ENCODE peak calls at places on chromosomes 2 and 18, in ten cellular contexts. R, K, J, U, I, N, C, Q, G and T are unnamed samples.

GRCh38 chr18:12485479-12486105 is 77.9 kb downstream of the PRELID3A start:
- DNase-seq in R (no peak), K (no peak), J (no peak), U (no peak), I (no peak), N (no peak), C (no peak), Q (no peak), G (no peak), T (peak; percentile 9)

GRCh38 chr2:222671259-222672067 is at the start of gene MOGAT1:
- DNase-seq in R (no peak), K (no peak), J (peak; percentile 26), U (no peak), I (no peak), N (no peak), C (no peak), Q (peak; percentile 17), G (no peak), T (no peak)

GRCh38 chr2:17976871-17977746 is 98.6 kb downstream of the KCNS3 start:
- DNase-seq in R (no peak), K (no peak), J (no peak), U (no peak), I (peak; percentile 97), N (peak; percentile 94), C (no peak), Q (peak; percentile 99), G (peak; percentile 28), T (no peak)

GRCh38 chr2:223601932-223602676 is at the start of gene SCG2:
- DNase-seq in R (no peak), K (peak; percentile 4), J (peak; percentile 38), U (peak; percentile 38), I (peak; percentile 69), N (peak; percentile 89), C (peak; percentile 54), Q (peak; percentile 90), G (peak; percentile 72), T (peak; percentile 65)

GRCh38 chr2:121388371-121388770 is 103.4 kb upstream of the TFCP2L1 start:
- DNase-seq in R (no peak), K (no peak), J (no peak), U (no peak), I (no peak), N (no peak), C (no peak), Q (no peak), G (no peak), T (no peak)

GRCh38 chr2:30444283-30444682 is 2.8 kb upstream of the LCLAT1 start:
- DNase-seq in R (no peak), K (no peak), J (no peak), U (no peak), I (peak; percentile 68), N (peak; percentile 78), C (no peak), Q (peak; percentile 6), G (no peak), T (no peak)

GRCh38 chr2:239309398-239310245 is 91.2 kb downstream of the HDAC4 start:
- DNase-seq in R (no peak), K (no peak), J (no peak), U (no peak), I (no peak), N (no peak), C (no peak), Q (no peak), G (no peak), T (no peak)

GRCh38 chr18:12036201-12036751 is 55.0 kb downstream of the IMPA2 start:
- DNase-seq in R (no peak), K (no peak), J (no peak), U (no peak), I (no peak), N (no peak), C (no peak), Q (no peak), G (no peak), T (no peak)

GRCh38 chr2:6526093-6526824 is 339.4 kb downstream of the CMPK2 start:
- DNase-seq in R (no peak), K (no peak), J (peak; percentile 20), U (no peak), I (no peak), N (no peak), C (peak; percentile 13), Q (no peak), G (no peak), T (peak; percentile 13)

GRCh38 chr2:25073025-25073424 is 31.1 kb downstream of the EFR3B start:
- DNase-seq in R (no peak), K (no peak), J (no peak), U (no peak), I (no peak), N (no peak), C (no peak), Q (no peak), G (no peak), T (no peak)

GRCh38 chr2:1477196-1478040 is 64.2 kb downstream of the TPO start:
- DNase-seq in R (no peak), K (no peak), J (no peak), U (no peak), I (no peak), N (no peak), C (no peak), Q (no peak), G (no peak), T (no peak)

GRCh38 chr18:45361148-45361851 is 254.0 kb upstream of the SLC14A2 start:
- DNase-seq in R (no peak), K (no peak), J (no peak), U (no peak), I (peak; percentile 74), N (peak; percentile 94), C (no peak), Q (peak; percentile 12), G (no peak), T (no peak)

GRCh38 chr18:2654105-2654827 is 1.3 kb upstream of the SMCHD1 start:
- DNase-seq in R (no peak), K (no peak), J (no peak), U (no peak), I (no peak), N (no peak), C (no peak), Q (no peak), G (no peak), T (no peak)

GRCh38 chr18:76610933-76611749 is 116.1 kb upstream of the ZNF516 start:
- DNase-seq in R (no peak), K (no peak), J (no peak), U (no peak), I (peak; percentile 34), N (no peak), C (no peak), Q (peak; percentile 47), G (no peak), T (no peak)

GRCh38 chr2:176136375-176137248 is 7.1 kb downstream of the HOXD8 start:
- DNase-seq in R (no peak), K (no peak), J (no peak), U (no peak), I (no peak), N (no peak), C (no peak), Q (peak; percentile 35), G (peak; percentile 45), T (no peak)

GRCh38 chr18:73235491-73235890 is 367.7 kb upstream of the NETO1 start:
- DNase-seq in R (no peak), K (no peak), J (peak; percentile 50), U (no peak), I (peak; percentile 79), N (peak; percentile 76), C (peak; percentile 12), Q (peak; percentile 86), G (peak; percentile 0), T (peak; percentile 12)

GRCh38 chr18:22020127-22020866 is 149.1 kb upstream of the GATA6 start:
- DNase-seq in R (no peak), K (no peak), J (no peak), U (no peak), I (no peak), N (no peak), C (no peak), Q (no peak), G (no peak), T (no peak)

GRCh38 chr2:176503760-176504159 is 234.5 kb downstream of the MTX2 start:
- DNase-seq in R (no peak), K (no peak), J (no peak), U (no peak), I (peak; percentile 46), N (no peak), C (no peak), Q (peak; percentile 20), G (no peak), T (no peak)

GRCh38 chr2:241991236-241991635 is 121.7 kb downstream of the RTP5 start:
- DNase-seq in R (no peak), K (no peak), J (no peak), U (no peak), I (no peak), N (no peak), C (no peak), Q (no peak), G (no peak), T (no peak)

GRCh38 chr2:227127236-227127635 is 36.8 kb downstream of the COL4A4 start:
- DNase-seq in R (no peak), K (no peak), J (no peak), U (no peak), I (no peak), N (no peak), C (no peak), Q (no peak), G (no peak), T (no peak)

GRCh38 chr18:55124078-55124477 is 164.8 kb upstream of the CCDC68 start:
- DNase-seq in R (no peak), K (no peak), J (no peak), U (no peak), I (no peak), N (peak; percentile 5), C (no peak), Q (peak; percentile 83), G (no peak), T (no peak)

GRCh38 chr18:48002933-48003365 is 72.5 kb upstream of the SMAD2 start:
- DNase-seq in R (no peak), K (no peak), J (no peak), U (no peak), I (peak; percentile 44), N (peak; percentile 85), C (no peak), Q (peak; percentile 89), G (peak; percentile 83), T (no peak)

GRCh38 chr18:68104036-68104435 is 587.5 kb upstream of the DSEL start:
- DNase-seq in R (no peak), K (no peak), J (no peak), U (no peak), I (no peak), N (no peak), C (no peak), Q (peak; percentile 60), G (no peak), T (no peak)

GRCh38 chr2:239570216-239570925 is 169.6 kb upstream of the HDAC4 start:
- DNase-seq in R (no peak), K (no peak), J (no peak), U (no peak), I (no peak), N (no peak), C (no peak), Q (no peak), G (no peak), T (no peak)

GRCh38 chr2:215171826-215172225 is 33.4 kb upstream of the ABCA12 start:
- DNase-seq in R (no peak), K (no peak), J (no peak), U (no peak), I (no peak), N (no peak), C (no peak), Q (no peak), G (no peak), T (no peak)

GRCh38 chr2:241506793-241507429 is 1.5 kb downstream of the STK25 start:
- DNase-seq in R (no peak), K (no peak), J (no peak), U (no peak), I (no peak), N (no peak), C (no peak), Q (no peak), G (no peak), T (no peak)

GRCh38 chr2:30714811-30715709 is 92.2 kb downstream of the CAPN13 start:
- DNase-seq in R (no peak), K (no peak), J (no peak), U (peak; percentile 28), I (no peak), N (no peak), C (no peak), Q (no peak), G (no peak), T (no peak)

GRCh38 chr18:9831046-9831722 is 54.6 kb upstream of the TXNDC2 start:
- DNase-seq in R (no peak), K (no peak), J (no peak), U (no peak), I (no peak), N (no peak), C (no peak), Q (no peak), G (no peak), T (no peak)